ENCODE peak calls at places on chromosomes 13 and 19, in ten cellular contexts. One of them, this sample, is unnamed.

GRCh38 chr13:73809561-73809960 is 324.6 kb downstream of the KLF12 start:
- DNase-seq in transverse colon: no peak
- DNase-seq in CD8-positive, alpha-beta memory T cell: no peak
- DNase-seq in body of pancreas: no peak
- DNase-seq in psoas muscle: no peak
- DNase-seq in right lobe of liver: no peak
- DNase-seq in brain microvascular endothelial cell: peak; percentile 32
- DNase-seq in esophagus muscularis mucosa: no peak
- DNase-seq in kidney epithelial cell: peak; percentile 39
- DNase-seq in lower lobe of right lung: no peak
- DNase-seq in this sample: no peak

GRCh38 chr13:27678306-27679040 is 56.8 kb downstream of the POLR1D start:
- DNase-seq in transverse colon: no peak
- DNase-seq in CD8-positive, alpha-beta memory T cell: no peak
- DNase-seq in body of pancreas: no peak
- DNase-seq in psoas muscle: no peak
- DNase-seq in right lobe of liver: no peak
- DNase-seq in brain microvascular endothelial cell: no peak
- DNase-seq in esophagus muscularis mucosa: no peak
- DNase-seq in kidney epithelial cell: no peak
- DNase-seq in lower lobe of right lung: no peak
- DNase-seq in this sample: no peak

GRCh38 chr19:4717191-4717965 is 6.3 kb downstream of the DPP9 start:
- DNase-seq in transverse colon: no peak
- DNase-seq in CD8-positive, alpha-beta memory T cell: no peak
- DNase-seq in body of pancreas: no peak
- DNase-seq in psoas muscle: no peak
- DNase-seq in right lobe of liver: no peak
- DNase-seq in brain microvascular endothelial cell: peak; percentile 92
- DNase-seq in esophagus muscularis mucosa: no peak
- DNase-seq in kidney epithelial cell: peak; percentile 70
- DNase-seq in lower lobe of right lung: peak; percentile 78
- DNase-seq in this sample: no peak

GRCh38 chr13:49517461-49517860 is 21.7 kb downstream of the PHF11 start:
- DNase-seq in transverse colon: no peak
- DNase-seq in CD8-positive, alpha-beta memory T cell: no peak
- DNase-seq in body of pancreas: no peak
- DNase-seq in psoas muscle: no peak
- DNase-seq in right lobe of liver: no peak
- DNase-seq in brain microvascular endothelial cell: no peak
- DNase-seq in esophagus muscularis mucosa: no peak
- DNase-seq in kidney epithelial cell: no peak
- DNase-seq in lower lobe of right lung: no peak
- DNase-seq in this sample: no peak

GRCh38 chr13:105519766-105520165 is 1015.7 kb downstream of the EFNB2 start:
- DNase-seq in transverse colon: no peak
- DNase-seq in CD8-positive, alpha-beta memory T cell: no peak
- DNase-seq in body of pancreas: no peak
- DNase-seq in psoas muscle: no peak
- DNase-seq in right lobe of liver: no peak
- DNase-seq in brain microvascular endothelial cell: no peak
- DNase-seq in esophagus muscularis mucosa: no peak
- DNase-seq in kidney epithelial cell: no peak
- DNase-seq in lower lobe of right lung: no peak
- DNase-seq in this sample: no peak

GRCh38 chr13:70339738-70340137 is 231.5 kb upstream of the KLHL1 start:
- DNase-seq in transverse colon: no peak
- DNase-seq in CD8-positive, alpha-beta memory T cell: no peak
- DNase-seq in body of pancreas: peak; percentile 40
- DNase-seq in psoas muscle: no peak
- DNase-seq in right lobe of liver: no peak
- DNase-seq in brain microvascular endothelial cell: peak; percentile 6
- DNase-seq in esophagus muscularis mucosa: no peak
- DNase-seq in kidney epithelial cell: no peak
- DNase-seq in lower lobe of right lung: no peak
- DNase-seq in this sample: no peak

GRCh38 chr13:52085416-52085815 is 43.5 kb downstream of the NEK5 start:
- DNase-seq in transverse colon: no peak
- DNase-seq in CD8-positive, alpha-beta memory T cell: no peak
- DNase-seq in body of pancreas: no peak
- DNase-seq in psoas muscle: no peak
- DNase-seq in right lobe of liver: no peak
- DNase-seq in brain microvascular endothelial cell: peak; percentile 39
- DNase-seq in esophagus muscularis mucosa: no peak
- DNase-seq in kidney epithelial cell: no peak
- DNase-seq in lower lobe of right lung: no peak
- DNase-seq in this sample: no peak

GRCh38 chr13:27868639-27869435 is 51.0 kb upstream of the PDX1 start:
- DNase-seq in transverse colon: no peak
- DNase-seq in CD8-positive, alpha-beta memory T cell: no peak
- DNase-seq in body of pancreas: peak; percentile 54
- DNase-seq in psoas muscle: no peak
- DNase-seq in right lobe of liver: no peak
- DNase-seq in brain microvascular endothelial cell: peak; percentile 1
- DNase-seq in esophagus muscularis mucosa: no peak
- DNase-seq in kidney epithelial cell: no peak
- DNase-seq in lower lobe of right lung: no peak
- DNase-seq in this sample: no peak

GRCh38 chr13:48142437-48142836 is 47.5 kb upstream of the MED4 start:
- DNase-seq in transverse colon: no peak
- DNase-seq in CD8-positive, alpha-beta memory T cell: no peak
- DNase-seq in body of pancreas: no peak
- DNase-seq in psoas muscle: no peak
- DNase-seq in right lobe of liver: no peak
- DNase-seq in brain microvascular endothelial cell: no peak
- DNase-seq in esophagus muscularis mucosa: no peak
- DNase-seq in kidney epithelial cell: no peak
- DNase-seq in lower lobe of right lung: no peak
- DNase-seq in this sample: no peak

GRCh38 chr19:41934849-41935374 is 6.7 kb upstream of the ERFL start:
- DNase-seq in transverse colon: peak; percentile 79
- DNase-seq in CD8-positive, alpha-beta memory T cell: peak; percentile 85
- DNase-seq in body of pancreas: peak; percentile 66
- DNase-seq in psoas muscle: peak; percentile 58
- DNase-seq in right lobe of liver: no peak
- DNase-seq in brain microvascular endothelial cell: peak; percentile 28
- DNase-seq in esophagus muscularis mucosa: no peak
- DNase-seq in kidney epithelial cell: no peak
- DNase-seq in lower lobe of right lung: peak; percentile 70
- DNase-seq in this sample: peak; percentile 36

GRCh38 chr19:48644839-48645651 is 942 bp downstream of the CA11 start:
- DNase-seq in transverse colon: peak; percentile 78
- DNase-seq in CD8-positive, alpha-beta memory T cell: peak; percentile 83
- DNase-seq in body of pancreas: peak; percentile 87
- DNase-seq in psoas muscle: peak; percentile 73
- DNase-seq in right lobe of liver: peak; percentile 72
- DNase-seq in brain microvascular endothelial cell: peak; percentile 69
- DNase-seq in esophagus muscularis mucosa: no peak
- DNase-seq in kidney epithelial cell: no peak
- DNase-seq in lower lobe of right lung: peak; percentile 78
- DNase-seq in this sample: peak; percentile 81

GRCh38 chr13:35252536-35253205 is 223.8 kb downstream of the MAB21L1 start:
- DNase-seq in transverse colon: no peak
- DNase-seq in CD8-positive, alpha-beta memory T cell: no peak
- DNase-seq in body of pancreas: no peak
- DNase-seq in psoas muscle: no peak
- DNase-seq in right lobe of liver: no peak
- DNase-seq in brain microvascular endothelial cell: no peak
- DNase-seq in esophagus muscularis mucosa: no peak
- DNase-seq in kidney epithelial cell: no peak
- DNase-seq in lower lobe of right lung: no peak
- DNase-seq in this sample: no peak

DNA sequence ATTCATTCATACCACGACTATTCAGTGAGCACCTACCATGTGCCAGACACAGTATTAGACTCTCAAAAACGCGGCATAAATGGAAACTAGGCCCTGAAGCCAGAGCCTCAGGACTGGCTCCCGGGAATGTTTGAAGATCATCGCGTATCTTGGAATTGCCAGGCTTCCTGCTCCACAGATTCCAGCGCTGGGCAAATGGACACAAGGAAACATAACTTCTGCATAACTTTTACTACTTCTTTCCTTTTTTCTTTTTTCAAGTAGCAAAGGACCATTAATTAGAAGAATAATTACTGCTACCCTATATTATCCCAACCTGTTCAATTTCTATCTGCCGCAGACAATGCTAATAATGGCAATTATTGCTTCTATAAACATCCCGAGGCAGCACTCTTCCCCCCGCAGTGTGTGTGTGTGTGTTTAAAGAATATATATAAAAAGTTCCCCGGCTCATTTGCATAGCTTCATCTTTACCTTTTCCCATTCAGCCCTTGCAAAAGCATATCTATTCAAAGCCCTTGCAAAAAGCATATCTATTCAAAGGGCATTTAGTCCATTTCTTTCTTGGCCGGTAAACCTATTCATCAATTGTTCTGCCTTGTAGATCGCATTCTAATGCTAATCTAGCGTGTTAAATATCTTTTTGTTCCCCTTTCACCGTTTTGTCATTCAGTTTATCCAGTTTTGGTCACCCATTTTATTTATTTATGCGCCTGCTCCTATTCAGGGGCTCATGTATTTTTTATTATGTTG is 6.1 kb downstream of the SOX21 start:
- DNase-seq in transverse colon: no peak
- DNase-seq in CD8-positive, alpha-beta memory T cell: no peak
- DNase-seq in body of pancreas: no peak
- DNase-seq in psoas muscle: no peak
- DNase-seq in right lobe of liver: no peak
- DNase-seq in brain microvascular endothelial cell: no peak
- DNase-seq in esophagus muscularis mucosa: no peak
- DNase-seq in kidney epithelial cell: no peak
- DNase-seq in lower lobe of right lung: no peak
- DNase-seq in this sample: no peak
- H3K4me3 ChIP-seq in transverse colon: no peak overlapping the region
- H3K4me3 ChIP-seq in CD8-positive, alpha-beta memory T cell: no peak overlapping the region
- H3K4me3 ChIP-seq in body of pancreas: no peak overlapping the region
- H3K4me3 ChIP-seq in psoas muscle: no peak overlapping the region
- H3K4me3 ChIP-seq in right lobe of liver: no peak overlapping the region
- H3K4me3 ChIP-seq in brain microvascular endothelial cell: no peak overlapping the region
- H3K4me3 ChIP-seq in esophagus muscularis mucosa: no peak overlapping the region
- H3K4me3 ChIP-seq in kidney epithelial cell: no peak overlapping the region
- H3K4me3 ChIP-seq in lower lobe of right lung: no peak overlapping the region
- H3K4me3 ChIP-seq in this sample: no peak overlapping the region

DNA sequence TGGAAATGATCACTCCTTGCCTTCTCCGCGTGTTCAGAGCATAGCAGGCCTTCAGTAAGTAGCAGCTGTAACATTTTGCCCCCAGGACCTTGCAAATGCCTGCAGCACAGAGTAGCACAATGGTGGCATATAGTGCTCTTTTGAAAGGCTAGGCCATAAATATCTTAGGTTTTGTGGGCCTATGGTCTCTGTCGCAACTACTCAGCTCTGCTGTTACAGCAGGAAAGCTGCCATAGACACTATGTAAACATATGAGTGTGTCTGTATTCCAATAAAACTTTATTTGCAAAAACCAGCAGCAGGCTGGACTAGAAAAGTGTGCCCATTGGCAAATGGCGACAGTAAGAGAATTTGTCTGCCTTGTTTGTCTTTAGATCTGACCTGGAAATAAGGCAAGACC is 9.4 kb downstream of the ITPKC start:
- DNase-seq in transverse colon: no peak
- DNase-seq in CD8-positive, alpha-beta memory T cell: no peak
- DNase-seq in body of pancreas: no peak
- DNase-seq in psoas muscle: no peak
- DNase-seq in right lobe of liver: no peak
- DNase-seq in brain microvascular endothelial cell: no peak
- DNase-seq in esophagus muscularis mucosa: no peak
- DNase-seq in kidney epithelial cell: no peak
- DNase-seq in lower lobe of right lung: no peak
- DNase-seq in this sample: no peak
- H3K36me3 ChIP-seq in transverse colon: peaks cover 54% of the 10 kb centered on the region
- H3K36me3 ChIP-seq in CD8-positive, alpha-beta memory T cell: no peaks in the 10 kb centered on the region
- H3K36me3 ChIP-seq in body of pancreas: peaks cover 26% of the 10 kb centered on the region
- H3K36me3 ChIP-seq in psoas muscle: peaks cover 11% of the 10 kb centered on the region
- H3K36me3 ChIP-seq in right lobe of liver: peaks cover 11% of the 10 kb centered on the region
- H3K36me3 ChIP-seq in brain microvascular endothelial cell: peaks cover 55% of the 10 kb centered on the region
- H3K36me3 ChIP-seq in esophagus muscularis mucosa: peaks cover 91% of the 10 kb centered on the region
- H3K36me3 ChIP-seq in kidney epithelial cell: no peaks in the 10 kb centered on the region
- H3K36me3 ChIP-seq in lower lobe of right lung: peaks cover 82% of the 10 kb centered on the region
- H3K36me3 ChIP-seq in this sample: peaks cover 4% of the 10 kb centered on the region

GRCh38 chr19:45040059-45040767 is 1.4 kb downstream of the CLASRP start:
- DNase-seq in transverse colon: no peak
- DNase-seq in CD8-positive, alpha-beta memory T cell: no peak
- DNase-seq in body of pancreas: peak; percentile 43
- DNase-seq in psoas muscle: no peak
- DNase-seq in right lobe of liver: no peak
- DNase-seq in brain microvascular endothelial cell: no peak
- DNase-seq in esophagus muscularis mucosa: no peak
- DNase-seq in kidney epithelial cell: no peak
- DNase-seq in lower lobe of right lung: no peak
- DNase-seq in this sample: no peak
- H3K4me3 ChIP-seq in transverse colon: no peak overlapping the region
- H3K4me3 ChIP-seq in CD8-positive, alpha-beta memory T cell: peak overlapping the region; percentile 95
- H3K4me3 ChIP-seq in body of pancreas: peak overlapping the region; percentile 83
- H3K4me3 ChIP-seq in psoas muscle: peak overlapping the region; percentile 97
- H3K4me3 ChIP-seq in right lobe of liver: peak overlapping the region; percentile 96
- H3K4me3 ChIP-seq in brain microvascular endothelial cell: peak overlapping the region; percentile 91
- H3K4me3 ChIP-seq in esophagus muscularis mucosa: peak overlapping the region; percentile 78
- H3K4me3 ChIP-seq in kidney epithelial cell: peak overlapping the region; percentile 68
- H3K4me3 ChIP-seq in lower lobe of right lung: peak overlapping the region; percentile 98
- H3K4me3 ChIP-seq in this sample: peak overlapping the region; percentile 82

GRCh38 chr19:45350477-45351058 is 10.0 kb downstream of the KLC3 start:
- DNase-seq in transverse colon: no peak
- DNase-seq in CD8-positive, alpha-beta memory T cell: no peak
- DNase-seq in body of pancreas: no peak
- DNase-seq in psoas muscle: no peak
- DNase-seq in right lobe of liver: no peak
- DNase-seq in brain microvascular endothelial cell: no peak
- DNase-seq in esophagus muscularis mucosa: no peak
- DNase-seq in kidney epithelial cell: no peak
- DNase-seq in lower lobe of right lung: no peak
- DNase-seq in this sample: no peak

GRCh38 chr19:45352914-45353796 is 12.6 kb downstream of the KLC3 start:
- DNase-seq in transverse colon: no peak
- DNase-seq in CD8-positive, alpha-beta memory T cell: no peak
- DNase-seq in body of pancreas: no peak
- DNase-seq in psoas muscle: no peak
- DNase-seq in right lobe of liver: no peak
- DNase-seq in brain microvascular endothelial cell: no peak
- DNase-seq in esophagus muscularis mucosa: no peak
- DNase-seq in kidney epithelial cell: no peak
- DNase-seq in lower lobe of right lung: no peak
- DNase-seq in this sample: no peak

GRCh38 chr19:45352062-45352461 is 11.5 kb downstream of the KLC3 start:
- DNase-seq in transverse colon: no peak
- DNase-seq in CD8-positive, alpha-beta memory T cell: no peak
- DNase-seq in body of pancreas: no peak
- DNase-seq in psoas muscle: no peak
- DNase-seq in right lobe of liver: no peak
- DNase-seq in brain microvascular endothelial cell: no peak
- DNase-seq in esophagus muscularis mucosa: no peak
- DNase-seq in kidney epithelial cell: no peak
- DNase-seq in lower lobe of right lung: no peak
- DNase-seq in this sample: no peak

GRCh38 chr19:45352471-45352870 is 11.9 kb downstream of the KLC3 start:
- DNase-seq in transverse colon: no peak
- DNase-seq in CD8-positive, alpha-beta memory T cell: no peak
- DNase-seq in body of pancreas: no peak
- DNase-seq in psoas muscle: no peak
- DNase-seq in right lobe of liver: no peak
- DNase-seq in brain microvascular endothelial cell: no peak
- DNase-seq in esophagus muscularis mucosa: no peak
- DNase-seq in kidney epithelial cell: no peak
- DNase-seq in lower lobe of right lung: no peak
- DNase-seq in this sample: no peak

GRCh38 chr19:45351401-45351952 is 10.9 kb downstream of the KLC3 start:
- DNase-seq in transverse colon: no peak
- DNase-seq in CD8-positive, alpha-beta memory T cell: no peak
- DNase-seq in body of pancreas: no peak
- DNase-seq in psoas muscle: no peak
- DNase-seq in right lobe of liver: no peak
- DNase-seq in brain microvascular endothelial cell: no peak
- DNase-seq in esophagus muscularis mucosa: no peak
- DNase-seq in kidney epithelial cell: no peak
- DNase-seq in lower lobe of right lung: no peak
- DNase-seq in this sample: no peak
- H3K36me3 ChIP-seq in transverse colon: no peaks in the 10 kb centered on the region
- H3K36me3 ChIP-seq in CD8-positive, alpha-beta memory T cell: no peaks in the 10 kb centered on the region
- H3K36me3 ChIP-seq in body of pancreas: peaks cover 2% of the 10 kb centered on the region
- H3K36me3 ChIP-seq in psoas muscle: peaks cover 2% of the 10 kb centered on the region
- H3K36me3 ChIP-seq in right lobe of liver: no peaks in the 10 kb centered on the region
- H3K36me3 ChIP-seq in brain microvascular endothelial cell: peaks cover 57% of the 10 kb centered on the region
- H3K36me3 ChIP-seq in esophagus muscularis mucosa: peaks cover 61% of the 10 kb centered on the region
- H3K36me3 ChIP-seq in kidney epithelial cell: no peaks in the 10 kb centered on the region
- H3K36me3 ChIP-seq in lower lobe of right lung: peaks cover 47% of the 10 kb centered on the region
- H3K36me3 ChIP-seq in this sample: no peaks in the 10 kb centered on the region

This sample was measured in breast epithelium.